ENCODE peak calls at places on chromosome 6, in five cellular contexts. D is stomach, I is endothelial cell of umbilical vein, A is GM23338, N is transverse colon. R is an unnamed sample. For H3K4me1, the result is how much of the 10 kb centered on the place peaks cover.

GRCh38 chr6:27870486-27870885 is 41.7 kb downstream of the OR2B2 start:
- DNase-seq in D (no peak), I (no peak), N (no peak), A (no peak), R (no peak)

GRCh38 chr6:148736779-148737412 is 9.9 kb upstream of the UST start:
- DNase-seq in A (no peak), D (no peak), N (no peak), I (no peak), R (no peak)

GRCh38 chr6:105136433-105137350 is 43.1 kb downstream of the POPDC3 start:
- DNase-seq in A (peak), D (peak), I (peak), N (peak), R (peak)

GRCh38 chr6:145257757-145258521 is 477.4 kb downstream of the EPM2A start:
- DNase-seq in D (no peak), A (no peak), I (no peak), N (no peak), R (no peak)

GRCh38 chr6:44976677-44977405 is 351.3 kb upstream of the RUNX2 start:
- DNase-seq in D (no peak), I (no peak), A (no peak), N (no peak), R (no peak)

GRCh38 chr6:127100510-127101140 is 17.8 kb upstream of the RSPO3 start:
- DNase-seq in N (no peak), A (peak), D (no peak), I (peak), R (no peak)

GRCh38 chr6:13375360-13375878 is 47.1 kb upstream of the TBC1D7 start:
- DNase-seq in N (no peak), A (no peak), D (no peak), I (no peak), R (no peak)

GRCh38 chr6:169866140-169866534 is 114.7 kb downstream of the ERMARD start:
- DNase-seq in A (no peak), D (peak), I (no peak), N (no peak), R (peak)

GRCh38 chr6:89555751-89556150 is 82.8 kb downstream of the LYRM2 start:
- DNase-seq in D (no peak), A (peak), I (no peak), N (no peak), R (no peak)

GRCh38 chr6:36389353-36389752 is 1.9 kb upstream of the ETV7 start:
- DNase-seq in N (no peak), I (no peak), D (no peak), A (no peak), R (no peak)

GRCh38 chr6:53192590-53193232 is 44.1 kb upstream of the GCM1 start:
- DNase-seq in A (peak), D (no peak), N (no peak), I (peak), R (no peak)

GRCh38 chr6:31834367-31834703 is 6.8 kb downstream of the HSPA1B start:
- DNase-seq in I (no peak), D (peak), N (peak), A (peak), R (peak)

GRCh38 chr6:12567682-12568081 is 148.9 kb upstream of the PHACTR1 start:
- DNase-seq in D (no peak), A (no peak), I (peak), N (no peak), R (no peak)

GRCh38 chr6:34234667-34235604 is 1.7 kb upstream of the HMGA1 start:
- DNase-seq in I (no peak), D (no peak), A (peak), N (peak), R (peak)

GRCh38 chr6:148239777-148240462 is 102.7 kb upstream of the SASH1 start:
- DNase-seq in N (no peak), I (no peak), D (no peak), A (no peak), R (no peak)

GRCh38 chr6:25279748-25280616 is 808 bp downstream of the CARMIL1 start:
- DNase-seq in I (no peak), A (peak), D (peak), N (peak), R (no peak)

DNA sequence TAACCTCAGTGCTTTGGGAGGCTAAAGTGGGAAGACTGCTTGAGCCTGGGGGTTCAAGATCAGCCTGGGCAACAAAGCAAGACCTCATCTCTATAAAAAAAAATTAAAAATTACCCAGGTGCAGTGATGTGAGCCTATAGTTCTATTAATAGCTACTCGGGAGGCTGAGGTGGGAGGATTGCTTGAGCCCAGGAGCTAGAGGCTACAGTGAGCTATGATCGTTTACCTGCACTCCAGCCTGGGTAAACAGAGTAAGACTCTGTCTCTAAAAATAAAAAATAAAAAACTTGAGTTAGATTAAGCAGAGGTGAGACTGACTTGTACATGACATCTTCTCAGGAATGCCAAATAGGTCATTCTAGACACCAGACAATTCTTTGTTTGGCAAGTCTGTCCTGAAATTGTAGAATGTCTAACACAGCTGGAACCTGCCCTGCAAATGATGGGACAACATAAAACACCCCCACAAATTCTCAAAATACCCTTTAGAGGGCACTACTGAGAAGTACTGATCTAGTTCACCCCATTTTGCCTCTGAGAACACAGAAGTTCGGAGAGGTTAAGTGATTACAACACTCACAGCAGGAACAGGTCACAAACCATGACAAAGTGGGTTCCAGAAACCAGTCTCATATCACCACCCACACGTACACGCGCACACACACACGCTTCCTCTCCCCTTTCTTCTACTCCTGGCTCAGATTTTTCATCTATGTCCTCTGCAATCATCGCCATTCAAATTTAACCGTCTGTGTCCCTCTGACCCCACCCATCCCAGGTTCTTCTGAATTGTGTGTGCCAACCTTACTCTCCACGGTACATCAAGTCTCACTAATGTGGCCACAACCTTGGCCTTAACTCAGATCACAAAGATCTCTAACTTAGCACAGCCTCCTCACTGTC is 38.3 kb downstream of the ARHGAP18 start:
- DNase-seq in A (peak), N (peak), I (no peak), D (no peak), R (peak)
- TF ChIP-seq CTCF in A (peak), N (peak), I (no peak), D (peak), R (peak)

DNA sequence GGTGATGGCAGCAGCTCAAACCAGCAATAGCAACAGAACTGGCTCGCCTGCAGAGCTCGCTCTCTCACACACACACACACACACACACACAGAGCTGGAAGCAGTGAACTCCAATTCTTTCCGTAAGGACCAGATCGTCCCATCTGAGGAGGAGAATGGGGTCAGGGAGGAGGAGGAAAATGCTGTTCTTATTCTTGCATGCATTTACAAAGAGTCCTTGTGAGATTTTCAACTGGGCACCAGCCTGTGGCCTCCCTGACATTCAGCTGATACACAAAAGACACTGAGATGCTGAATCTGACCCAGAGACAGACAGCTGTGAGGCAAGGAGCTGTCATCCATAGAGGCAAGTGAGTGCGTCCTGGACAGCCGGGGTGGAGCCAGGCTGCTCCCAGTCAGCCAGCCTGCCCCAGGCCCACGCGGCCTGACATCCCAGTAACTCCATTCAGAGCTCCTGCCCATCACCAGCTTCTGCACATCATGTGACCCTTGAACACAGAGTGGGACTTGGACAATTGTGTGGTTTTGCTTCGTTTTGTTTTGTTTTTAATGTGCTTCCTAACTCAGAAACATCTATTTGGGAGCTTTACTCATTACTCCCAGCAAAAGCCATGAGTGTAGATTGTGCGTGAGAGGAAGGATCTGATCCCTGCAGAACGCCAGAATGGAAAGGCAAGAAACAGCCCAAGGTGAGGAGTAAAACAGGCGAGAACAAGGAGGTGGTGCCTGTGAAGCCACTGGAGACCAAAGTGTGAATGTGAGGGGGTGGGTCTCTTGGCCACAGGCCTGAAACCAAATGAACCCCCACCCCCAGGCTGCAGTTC is 2.1 kb downstream of the SERPINB9 start:
- DNase-seq in A (no peak), D (no peak), I (peak), N (no peak), R (no peak)
- TF ChIP-seq POLR2AphosphoS5 in A (no peak), D (no peak), I (no peak), N (no peak), R (peak)

DNA sequence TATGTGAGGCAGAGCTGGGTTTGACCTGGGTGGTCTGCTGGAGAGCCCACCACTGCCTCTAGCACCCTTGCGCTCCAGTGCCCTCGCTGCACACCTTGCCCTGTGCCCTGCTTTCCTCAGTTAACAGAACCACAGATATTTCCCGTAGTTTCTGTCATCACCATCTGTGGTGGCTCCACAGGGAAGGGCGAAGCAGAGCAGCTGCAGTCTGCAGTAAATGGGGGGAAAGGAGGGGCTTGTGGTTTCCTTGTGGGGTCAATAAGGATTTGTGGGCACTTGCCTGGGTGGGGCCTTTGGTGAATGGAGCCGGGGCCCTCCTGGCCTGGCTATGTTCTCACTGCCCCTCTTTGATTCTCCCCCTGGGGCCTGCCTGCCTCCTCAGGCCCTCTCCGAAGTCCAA is 21.2 kb upstream of the CCDC167 start:
- DNase-seq in N (no peak), A (no peak), I (no peak), D (no peak), R (peak)
- H3K4me1 ChIP-seq in N (under half), A (under half), I (under half), D (under half), R (under half)

GRCh38 chr6:74277749-74278148 is 581.7 kb downstream of the CD109 start:
- DNase-seq in N (no peak), D (no peak), I (peak), A (no peak), R (no peak)

GRCh38 chr6:74284266-74284665 is 588.3 kb downstream of the CD109 start:
- DNase-seq in D (no peak), N (no peak), I (no peak), A (no peak), R (no peak)

GRCh38 chr6:74282143-74282689 is 586.2 kb downstream of the CD109 start:
- DNase-seq in I (no peak), D (no peak), A (no peak), N (no peak), R (no peak)

DNA sequence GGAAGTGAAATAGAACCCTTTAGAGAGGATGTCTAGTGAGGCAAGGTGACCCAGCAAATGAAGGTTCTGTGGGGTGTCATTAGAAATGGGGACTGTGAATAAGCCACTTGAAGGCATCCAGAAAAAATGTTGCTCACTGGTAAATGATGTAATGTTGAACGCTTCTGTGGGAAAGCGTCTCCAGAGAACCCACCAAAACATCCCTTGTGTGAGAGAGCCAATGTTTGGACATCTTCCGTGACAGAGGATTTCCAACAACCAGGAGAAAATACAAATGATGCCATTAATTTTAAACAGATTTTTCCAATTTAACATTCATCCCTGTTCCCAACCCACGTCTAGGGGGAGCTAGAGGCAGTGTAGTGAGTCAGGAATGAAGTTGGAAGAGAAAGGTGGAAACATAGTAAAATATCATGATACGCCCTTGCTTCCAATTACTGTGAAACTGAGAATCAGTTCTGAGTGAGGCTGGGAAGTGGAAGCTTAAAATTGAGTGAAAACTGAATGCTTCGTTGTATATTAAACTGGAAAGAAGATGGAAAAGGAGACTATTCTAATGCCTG is 584.2 kb downstream of the CD109 start:
- DNase-seq in D (no peak), I (no peak), N (no peak), A (peak), R (no peak)
- TF ChIP-seq CTCF in D (no peak), I (no peak), N (no peak), A (peak), R (no peak)

R was measured in spleen.